ENCODE peak calls at places on chromosomes 7 and 10, in ten cellular contexts. One of them, this sample, is unnamed.

GRCh38 chr10:86316274-86316835 is 50.2 kb downstream of the GRID1 start:
- DNase-seq in RCC 7860: no peak
- DNase-seq in fibroblast of mammary gland: no peak
- DNase-seq in Peyer's patch: no peak
- DNase-seq in neural crest cell: no peak
- DNase-seq in progenitor cell of endocrine pancreas: no peak
- DNase-seq in choroid plexus epithelial cell: no peak
- DNase-seq in activated T-helper 2 cell treated with anti-CD3 and anti-CD28 coated beads, Interferon-gamma antibody, Interleukin-2, Interleukin-4, amounts not matched to agents 10 μg/mL and 5 μg/mL and 100 μg/mL, durations not matched to agents 14 hours and 24 hours and 36 hours: no peak
- DNase-seq in hippocampal formation: no peak
- DNase-seq in fibroblast of the aortic adventitia: no peak
- DNase-seq in this sample: no peak

GRCh38 chr7:127798769-127799372 is 146.9 kb downstream of the SND1 start:
- DNase-seq in RCC 7860: no peak
- DNase-seq in fibroblast of mammary gland: no peak
- DNase-seq in Peyer's patch: no peak
- DNase-seq in neural crest cell: no peak
- DNase-seq in progenitor cell of endocrine pancreas: no peak
- DNase-seq in choroid plexus epithelial cell: no peak
- DNase-seq in activated T-helper 2 cell treated with anti-CD3 and anti-CD28 coated beads, Interferon-gamma antibody, Interleukin-2, Interleukin-4, amounts not matched to agents 10 μg/mL and 5 μg/mL and 100 μg/mL, durations not matched to agents 14 hours and 24 hours and 36 hours: no peak
- DNase-seq in hippocampal formation: no peak
- DNase-seq in fibroblast of the aortic adventitia: no peak
- DNase-seq in this sample: no peak

GRCh38 chr7:98186452-98187137 is 24.6 kb upstream of the BHLHA15 start:
- DNase-seq in RCC 7860: no peak
- DNase-seq in fibroblast of mammary gland: peak
- DNase-seq in Peyer's patch: no peak
- DNase-seq in neural crest cell: no peak
- DNase-seq in progenitor cell of endocrine pancreas: no peak
- DNase-seq in choroid plexus epithelial cell: peak
- DNase-seq in activated T-helper 2 cell treated with anti-CD3 and anti-CD28 coated beads, Interferon-gamma antibody, Interleukin-2, Interleukin-4, amounts not matched to agents 10 μg/mL and 5 μg/mL and 100 μg/mL, durations not matched to agents 14 hours and 24 hours and 36 hours: no peak
- DNase-seq in hippocampal formation: no peak
- DNase-seq in fibroblast of the aortic adventitia: peak
- DNase-seq in this sample: no peak

GRCh38 chr7:2966466-2967078 is 77.1 kb downstream of the CARD11 start:
- DNase-seq in RCC 7860: no peak
- DNase-seq in fibroblast of mammary gland: no peak
- DNase-seq in Peyer's patch: no peak
- DNase-seq in neural crest cell: no peak
- DNase-seq in progenitor cell of endocrine pancreas: no peak
- DNase-seq in choroid plexus epithelial cell: no peak
- DNase-seq in activated T-helper 2 cell treated with anti-CD3 and anti-CD28 coated beads, Interferon-gamma antibody, Interleukin-2, Interleukin-4, amounts not matched to agents 10 μg/mL and 5 μg/mL and 100 μg/mL, durations not matched to agents 14 hours and 24 hours and 36 hours: no peak
- DNase-seq in hippocampal formation: no peak
- DNase-seq in fibroblast of the aortic adventitia: no peak
- DNase-seq in this sample: no peak

GRCh38 chr7:55206235-55207029 is 158.7 kb upstream of the LANCL2 start:
- DNase-seq in RCC 7860: peak
- DNase-seq in fibroblast of mammary gland: peak
- DNase-seq in Peyer's patch: no peak
- DNase-seq in neural crest cell: no peak
- DNase-seq in progenitor cell of endocrine pancreas: no peak
- DNase-seq in choroid plexus epithelial cell: peak
- DNase-seq in activated T-helper 2 cell treated with anti-CD3 and anti-CD28 coated beads, Interferon-gamma antibody, Interleukin-2, Interleukin-4, amounts not matched to agents 10 μg/mL and 5 μg/mL and 100 μg/mL, durations not matched to agents 14 hours and 24 hours and 36 hours: no peak
- DNase-seq in hippocampal formation: no peak
- DNase-seq in fibroblast of the aortic adventitia: no peak
- DNase-seq in this sample: no peak

GRCh38 chr10:27388761-27389399 is 115.2 kb upstream of the RAB18 start:
- DNase-seq in RCC 7860: no peak
- DNase-seq in fibroblast of mammary gland: peak
- DNase-seq in Peyer's patch: no peak
- DNase-seq in neural crest cell: no peak
- DNase-seq in progenitor cell of endocrine pancreas: no peak
- DNase-seq in choroid plexus epithelial cell: peak
- DNase-seq in activated T-helper 2 cell treated with anti-CD3 and anti-CD28 coated beads, Interferon-gamma antibody, Interleukin-2, Interleukin-4, amounts not matched to agents 10 μg/mL and 5 μg/mL and 100 μg/mL, durations not matched to agents 14 hours and 24 hours and 36 hours: no peak
- DNase-seq in hippocampal formation: no peak
- DNase-seq in fibroblast of the aortic adventitia: peak
- DNase-seq in this sample: no peak

GRCh38 chr7:151491859-151492258 is 27.8 kb downstream of the RHEB start:
- DNase-seq in RCC 7860: peak
- DNase-seq in fibroblast of mammary gland: peak
- DNase-seq in Peyer's patch: no peak
- DNase-seq in neural crest cell: no peak
- DNase-seq in progenitor cell of endocrine pancreas: no peak
- DNase-seq in choroid plexus epithelial cell: peak
- DNase-seq in activated T-helper 2 cell treated with anti-CD3 and anti-CD28 coated beads, Interferon-gamma antibody, Interleukin-2, Interleukin-4, amounts not matched to agents 10 μg/mL and 5 μg/mL and 100 μg/mL, durations not matched to agents 14 hours and 24 hours and 36 hours: no peak
- DNase-seq in hippocampal formation: no peak
- DNase-seq in fibroblast of the aortic adventitia: peak
- DNase-seq in this sample: no peak

GRCh38 chr10:6667679-6668270 is 87.7 kb upstream of the PRKCQ start:
- DNase-seq in RCC 7860: peak
- DNase-seq in fibroblast of mammary gland: peak
- DNase-seq in Peyer's patch: no peak
- DNase-seq in neural crest cell: peak
- DNase-seq in progenitor cell of endocrine pancreas: peak
- DNase-seq in choroid plexus epithelial cell: peak
- DNase-seq in activated T-helper 2 cell treated with anti-CD3 and anti-CD28 coated beads, Interferon-gamma antibody, Interleukin-2, Interleukin-4, amounts not matched to agents 10 μg/mL and 5 μg/mL and 100 μg/mL, durations not matched to agents 14 hours and 24 hours and 36 hours: no peak
- DNase-seq in hippocampal formation: peak
- DNase-seq in fibroblast of the aortic adventitia: peak
- DNase-seq in this sample: peak

GRCh38 chr10:98078774-98079173 is 48.4 kb upstream of the CRTAC1 start:
- DNase-seq in RCC 7860: no peak
- DNase-seq in fibroblast of mammary gland: no peak
- DNase-seq in Peyer's patch: no peak
- DNase-seq in neural crest cell: no peak
- DNase-seq in progenitor cell of endocrine pancreas: no peak
- DNase-seq in choroid plexus epithelial cell: no peak
- DNase-seq in activated T-helper 2 cell treated with anti-CD3 and anti-CD28 coated beads, Interferon-gamma antibody, Interleukin-2, Interleukin-4, amounts not matched to agents 10 μg/mL and 5 μg/mL and 100 μg/mL, durations not matched to agents 14 hours and 24 hours and 36 hours: no peak
- DNase-seq in hippocampal formation: no peak
- DNase-seq in fibroblast of the aortic adventitia: no peak
- DNase-seq in this sample: no peak

GRCh38 chr10:36476399-36476798 is 649.0 kb upstream of the ANKRD30A start:
- DNase-seq in RCC 7860: no peak
- DNase-seq in fibroblast of mammary gland: peak
- DNase-seq in Peyer's patch: no peak
- DNase-seq in neural crest cell: no peak
- DNase-seq in progenitor cell of endocrine pancreas: no peak
- DNase-seq in choroid plexus epithelial cell: peak
- DNase-seq in activated T-helper 2 cell treated with anti-CD3 and anti-CD28 coated beads, Interferon-gamma antibody, Interleukin-2, Interleukin-4, amounts not matched to agents 10 μg/mL and 5 μg/mL and 100 μg/mL, durations not matched to agents 14 hours and 24 hours and 36 hours: no peak
- DNase-seq in hippocampal formation: no peak
- DNase-seq in fibroblast of the aortic adventitia: peak
- DNase-seq in this sample: no peak

GRCh38 chr10:2076528-2076927 is 339.2 kb upstream of the ADARB2 start:
- DNase-seq in RCC 7860: no peak
- DNase-seq in fibroblast of mammary gland: no peak
- DNase-seq in Peyer's patch: no peak
- DNase-seq in neural crest cell: no peak
- DNase-seq in progenitor cell of endocrine pancreas: no peak
- DNase-seq in choroid plexus epithelial cell: no peak
- DNase-seq in activated T-helper 2 cell treated with anti-CD3 and anti-CD28 coated beads, Interferon-gamma antibody, Interleukin-2, Interleukin-4, amounts not matched to agents 10 μg/mL and 5 μg/mL and 100 μg/mL, durations not matched to agents 14 hours and 24 hours and 36 hours: no peak
- DNase-seq in hippocampal formation: no peak
- DNase-seq in fibroblast of the aortic adventitia: no peak
- DNase-seq in this sample: no peak

GRCh38 chr10:126902157-126902556 is 3.1 kb upstream of the DOCK1 start:
- DNase-seq in RCC 7860: peak
- DNase-seq in fibroblast of mammary gland: peak
- DNase-seq in Peyer's patch: no peak
- DNase-seq in neural crest cell: no peak
- DNase-seq in progenitor cell of endocrine pancreas: no peak
- DNase-seq in choroid plexus epithelial cell: peak
- DNase-seq in activated T-helper 2 cell treated with anti-CD3 and anti-CD28 coated beads, Interferon-gamma antibody, Interleukin-2, Interleukin-4, amounts not matched to agents 10 μg/mL and 5 μg/mL and 100 μg/mL, durations not matched to agents 14 hours and 24 hours and 36 hours: no peak
- DNase-seq in hippocampal formation: no peak
- DNase-seq in fibroblast of the aortic adventitia: peak
- DNase-seq in this sample: no peak

GRCh38 chr10:4663162-4663992 is 162.6 kb upstream of the AKR1E2 start:
- DNase-seq in RCC 7860: peak
- DNase-seq in fibroblast of mammary gland: peak
- DNase-seq in Peyer's patch: no peak
- DNase-seq in neural crest cell: no peak
- DNase-seq in progenitor cell of endocrine pancreas: no peak
- DNase-seq in choroid plexus epithelial cell: peak
- DNase-seq in activated T-helper 2 cell treated with anti-CD3 and anti-CD28 coated beads, Interferon-gamma antibody, Interleukin-2, Interleukin-4, amounts not matched to agents 10 μg/mL and 5 μg/mL and 100 μg/mL, durations not matched to agents 14 hours and 24 hours and 36 hours: no peak
- DNase-seq in hippocampal formation: no peak
- DNase-seq in fibroblast of the aortic adventitia: peak
- DNase-seq in this sample: no peak

This sample was measured in amygdala.